ENCODE peak calls at places on chromosomes 13 and 19, in nine cellular contexts. S, B, Q, P, C, R, O, E and V are unnamed samples. For H3K27me3, the result is how much of the 10 kb centered on the place peaks cover.

GRCh38 chr19:7391218-7391670 is 42.5 kb downstream of the ARHGEF18 start:
- DNase-seq in S (peak), B (no peak), Q (no peak), P (no peak), C (no peak), R (peak), O (no peak), E (no peak), V (no peak)

GRCh38 chr19:11721681-11722080 is 17.1 kb downstream of the ZNF823 start:
- DNase-seq in S (no peak), B (no peak), Q (no peak), P (no peak), C (no peak), R (no peak), O (no peak), E (no peak), V (no peak)

GRCh38 chr19:2811221-2811722 is 8.4 kb upstream of the ZNF554 start:
- DNase-seq in S (no peak), B (no peak), Q (no peak), P (no peak), C (no peak), R (no peak), O (no peak), E (no peak), V (no peak)

GRCh38 chr13:37138169-37138568 is 32.7 kb upstream of the CSNK1A1L start:
- DNase-seq in S (peak), B (no peak), Q (no peak), P (no peak), C (no peak), R (no peak), O (no peak), E (no peak), V (no peak)

GRCh38 chr19:582497-583197 is 7.0 kb upstream of the HCN2 start:
- DNase-seq in S (no peak), B (peak), Q (no peak), P (no peak), C (no peak), R (peak), O (no peak), E (no peak), V (no peak)

GRCh38 chr13:75151081-75151643 is 330.8 kb downstream of the TBC1D4 start:
- DNase-seq in S (no peak), B (no peak), Q (no peak), P (no peak), C (no peak), R (peak), O (no peak), E (no peak), V (no peak)

GRCh38 chr13:107590556-107590955 is 624.8 kb downstream of the LIG4 start:
- DNase-seq in S (no peak), B (no peak), Q (no peak), P (no peak), C (no peak), R (peak), O (no peak), E (no peak), V (no peak)

GRCh38 chr13:97352815-97353214 is 81.2 kb upstream of the RAP2A start:
- DNase-seq in S (no peak), B (no peak), Q (no peak), P (no peak), C (no peak), R (no peak), O (no peak), E (no peak), V (no peak)

GRCh38 chr19:843180-843835 is 2.5 kb downstream of the PRTN3 start:
- DNase-seq in S (no peak), B (no peak), Q (peak), P (no peak), C (peak), R (no peak), O (no peak), E (no peak), V (no peak)

GRCh38 chr13:36096411-36097184 is 34.6 kb downstream of the DCLK1 start:
- DNase-seq in S (no peak), B (no peak), Q (no peak), P (no peak), C (no peak), R (no peak), O (no peak), E (no peak), V (no peak)

DNA sequence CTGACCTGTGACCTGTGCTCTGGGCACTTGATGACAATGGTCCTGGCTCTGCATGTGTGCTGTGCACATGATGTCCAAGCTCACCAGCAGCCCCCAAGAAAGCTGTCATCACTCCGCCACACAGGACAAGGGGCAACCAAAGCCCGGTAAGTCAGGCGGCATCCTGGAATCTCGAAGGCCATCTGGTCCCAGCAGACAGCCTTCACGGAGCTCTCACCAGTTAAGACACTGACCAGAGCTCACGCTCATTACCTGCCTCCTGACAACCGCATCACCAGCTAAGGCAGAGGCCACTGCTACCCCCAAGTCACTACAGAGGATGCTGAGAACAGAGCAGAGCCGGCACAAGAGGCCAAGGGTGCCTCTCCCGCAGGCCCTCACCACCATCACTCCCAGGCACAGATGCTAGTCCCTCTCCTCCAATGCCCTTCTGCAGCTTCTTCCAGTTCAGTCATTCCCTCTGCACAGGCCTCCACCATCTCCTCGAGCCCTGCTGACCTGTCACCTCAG is 10.6 kb downstream of the PPP6R1 start:
- DNase-seq in S (no peak), B (peak), Q (no peak), P (no peak), C (no peak), R (no peak), O (no peak), E (no peak), V (no peak)
- TF ChIP-seq POLR2A in S (no peak), B (no peak), Q (no peak), P (no peak), C (no peak), R (no peak), O (no peak), E (no peak), V (no peak)

DNA sequence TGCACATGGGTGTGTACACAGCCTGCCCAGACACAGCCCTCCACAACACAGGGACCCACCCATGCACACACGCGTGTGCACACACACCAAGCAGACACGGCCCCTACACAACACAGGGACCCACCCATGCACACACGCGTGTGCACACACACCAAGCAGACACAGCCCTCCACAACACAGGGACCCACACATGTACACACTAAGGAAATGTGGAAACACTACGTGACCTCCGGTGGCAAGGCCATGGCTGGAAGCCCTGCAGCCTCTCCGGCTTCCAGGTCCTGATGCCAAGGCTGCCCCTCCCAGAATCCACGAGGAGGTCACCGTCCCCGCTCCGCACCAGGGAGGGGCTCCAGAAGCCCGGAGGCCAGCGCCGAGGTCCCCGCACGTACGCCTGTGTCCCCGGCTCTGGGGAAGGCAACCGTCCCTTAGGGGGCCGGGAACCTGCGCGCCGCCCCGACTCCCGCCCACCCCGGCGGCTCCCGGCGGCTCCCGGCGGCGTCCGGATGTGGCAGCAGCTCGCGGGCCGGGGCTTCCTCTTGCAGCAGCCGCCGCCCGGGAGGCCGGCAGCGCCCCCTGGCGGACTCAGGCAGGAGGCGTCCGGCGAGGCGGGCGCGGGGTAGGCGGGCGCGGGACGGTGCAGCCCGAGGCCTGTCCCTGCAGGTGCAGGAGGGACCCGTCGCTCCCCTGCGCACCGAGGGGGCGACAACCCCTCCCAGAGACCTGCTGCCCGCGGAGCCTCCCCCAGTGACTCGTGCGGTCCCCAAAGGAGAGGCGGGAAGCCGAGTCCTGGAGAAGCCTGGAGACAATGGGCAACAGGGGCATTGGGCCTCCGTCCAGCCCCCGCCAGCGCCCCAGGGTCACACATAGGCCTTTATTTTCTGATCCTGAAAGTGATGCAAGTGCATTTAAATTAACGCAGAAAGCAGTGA is 29.9 kb upstream of the GRTP1 start:
- DNase-seq in S (peak), B (peak), Q (peak), P (peak), C (peak), R (peak), O (peak), E (no peak), V (peak)
- H3K27ac ChIP-seq in S (peak), B (no peak), Q (peak), P (peak), C (peak), R (peak), O (peak), E (peak), V (no peak)

DNA sequence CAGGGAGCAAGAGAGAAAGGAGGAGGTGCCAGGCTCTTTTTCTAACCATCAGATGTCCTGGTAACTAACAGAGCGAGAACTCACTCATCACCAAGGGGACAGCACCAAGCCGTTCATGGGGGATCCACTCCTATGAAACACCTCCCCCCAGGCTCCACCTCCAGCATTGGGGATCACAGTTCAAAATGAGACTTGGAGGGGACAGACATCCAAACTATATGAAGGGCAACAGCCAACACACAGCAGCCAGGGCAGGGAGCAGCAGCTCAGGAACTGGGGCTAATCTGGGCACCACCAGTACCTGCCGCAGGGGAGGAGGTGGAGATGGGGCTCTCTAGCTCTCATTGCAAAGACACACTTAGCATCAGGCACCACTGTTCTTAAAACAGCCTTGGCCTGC is 34.3 kb upstream of the VSTM2B start:
- DNase-seq in S (no peak), B (peak), Q (no peak), P (no peak), C (no peak), R (no peak), O (no peak), E (no peak), V (no peak)
- H3K27me3 ChIP-seq in S (under half), B (under half), Q (under half), P (under half), C (under half), R (under half), O (under half), E (under half), V (under half)

DNA sequence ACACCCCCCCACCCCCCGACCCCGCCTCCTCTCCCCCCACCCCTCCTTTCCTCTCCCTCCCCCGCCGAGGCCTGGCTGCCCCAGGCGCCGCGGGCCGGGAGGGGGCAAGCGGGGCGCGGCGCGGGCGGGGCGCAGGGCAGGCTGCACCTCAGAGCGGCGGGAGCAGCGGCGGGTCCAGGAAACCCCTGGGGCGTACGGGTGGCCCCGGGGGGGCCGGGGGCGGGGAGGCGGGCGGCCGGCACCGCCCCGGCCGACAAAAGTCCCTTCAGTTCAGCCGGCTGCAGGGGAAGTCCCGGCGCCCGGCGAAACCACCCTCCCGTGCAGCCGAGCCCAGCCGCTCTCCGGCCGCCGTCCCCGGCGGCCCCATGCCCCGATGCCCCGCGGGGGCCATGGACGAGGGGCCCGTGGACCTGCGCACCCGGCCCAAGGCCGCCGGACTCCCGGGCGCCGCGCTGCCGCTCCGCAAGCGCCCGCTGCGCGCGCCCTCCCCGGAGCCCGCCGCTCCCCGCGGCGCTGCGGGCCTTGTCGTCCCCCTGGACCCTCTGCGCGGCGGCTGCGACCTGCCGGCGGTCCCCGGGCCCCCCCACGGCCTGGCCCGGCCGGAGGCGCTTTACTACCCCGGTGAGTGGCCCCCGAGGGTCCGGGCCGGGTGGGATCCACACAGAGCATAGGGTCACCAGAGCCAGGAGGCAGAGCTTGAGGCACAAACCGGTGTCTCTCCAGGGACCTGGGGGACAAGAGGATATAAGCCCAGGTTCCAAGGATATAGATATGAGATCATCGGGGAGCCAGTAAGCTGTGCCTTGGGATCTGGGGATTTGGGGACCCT is at the start of gene BCL3:
- DNase-seq in S (no peak), B (peak), Q (peak), P (no peak), C (peak), R (no peak), O (peak), E (peak), V (peak)
- TF ChIP-seq POLR2A in S (no peak), B (peak), Q (peak), P (no peak), C (no peak), R (no peak), O (peak), E (no peak), V (no peak)

GRCh38 chr19:46639356-46640061 is 3.5 kb upstream of the GNG8 start:
- DNase-seq in S (no peak), B (peak), Q (peak), P (no peak), C (peak), R (peak), O (peak), E (no peak), V (peak)
- H3K27ac ChIP-seq in S (peak), B (no peak), Q (peak), P (peak), C (peak), R (peak), O (peak), E (peak), V (peak)

GRCh38 chr19:35978271-35978670 is 16.7 kb upstream of the SDHAF1 start:
- DNase-seq in S (no peak), B (no peak), Q (no peak), P (no peak), C (no peak), R (no peak), O (no peak), E (no peak), V (no peak)
- H3K27me3 ChIP-seq in S (under half), B (under half), Q (under half), P (under half), C (half or more), R (under half), O (under half), E (under half), V (under half)

DNA sequence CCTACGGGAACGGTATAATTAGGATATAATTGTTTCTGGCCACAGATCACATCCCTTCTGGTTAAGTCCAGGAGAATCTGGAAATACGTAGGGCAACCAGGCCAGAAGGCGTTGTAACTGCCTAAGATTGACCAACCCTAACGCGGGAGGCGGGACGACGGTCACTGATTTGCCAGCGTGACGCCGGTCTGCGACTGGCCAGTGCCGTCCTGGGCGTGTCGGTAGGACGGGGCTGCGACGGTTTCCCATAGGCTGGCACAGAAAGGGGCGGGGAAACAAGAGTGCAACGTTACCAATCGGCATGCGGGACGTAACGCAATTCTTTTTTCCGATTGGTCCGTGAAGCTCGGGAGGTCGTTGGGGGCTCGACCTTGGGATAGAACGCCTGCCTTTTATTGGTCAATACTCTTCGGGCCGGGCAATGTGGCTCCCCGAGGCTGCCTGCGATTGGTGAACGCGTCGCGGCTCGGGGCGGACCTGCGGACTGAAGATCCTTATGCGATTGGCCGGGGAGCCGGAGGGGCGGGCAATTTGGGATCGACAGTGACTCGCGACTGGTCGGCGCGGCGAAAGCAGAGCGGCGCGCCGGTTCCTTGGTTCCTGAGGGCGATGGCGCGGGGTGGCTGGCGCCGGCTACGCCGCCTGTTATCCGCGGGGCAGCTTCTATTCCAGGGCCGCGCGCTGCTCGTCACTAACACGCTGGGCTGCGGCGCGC is at the start of gene MPV17L2:
- DNase-seq in S (peak), B (peak), Q (peak), P (peak), C (peak), R (peak), O (peak), E (peak), V (peak)
- TF ChIP-seq POLR2A in S (peak), B (peak), Q (peak), P (peak), C (peak), R (peak), O (peak), E (peak), V (peak)

GRCh38 chr13:110538632-110539031 is 22.9 kb downstream of the RAB20 start:
- DNase-seq in S (no peak), B (no peak), Q (peak), P (no peak), C (peak), R (no peak), O (peak), E (no peak), V (peak)
- H3K27ac ChIP-seq in S (no peak), B (peak), Q (peak), P (peak), C (peak), R (no peak), O (peak), E (no peak), V (no peak)